ENCODE peak calls at places on chromosomes 1 and 21, in eight cellular contexts. R is AG10803, E is epithelial cell of esophagus, K is mucosa of descending colon, M is AG04449, X is Calu3, Q is B cell, P is fibroblast of lung. G is an unnamed sample.

GRCh38 chr1:222861057-222861456 is 46.2 kb downstream of the DISP1 start:
- DNase-seq in M (no peak), K (no peak), E (no peak), Q (no peak), P (no peak), R (no peak), X (no peak), G (no peak)

GRCh38 chr1:43430831-43431230 is 22.9 kb downstream of the HYI start:
- DNase-seq in P (no peak), M (no peak), Q (no peak), E (no peak), R (no peak), K (no peak), X (no peak), G (no peak)

GRCh38 chr1:54178296-54179070 is 21.3 kb downstream of the CYB5RL start:
- DNase-seq in X (no peak), E (no peak), Q (no peak), P (no peak), M (no peak), R (no peak), K (no peak), G (no peak)

GRCh38 chr1:214002060-214002459 is 14.3 kb downstream of the PROX1 start:
- DNase-seq in M (no peak), E (no peak), Q (no peak), R (no peak), P (no peak), X (no peak), K (no peak), G (no peak)

GRCh38 chr1:1123581-1124507 is 8.0 kb upstream of the C1orf159 start:
- DNase-seq in P (peak; percentile 9), Q (no peak), E (no peak), K (peak; percentile 56), X (no peak), M (no peak), R (peak; percentile 48), G (no peak)

GRCh38 chr1:190478193-190479007 is 736 bp upstream of the BRINP3 start:
- DNase-seq in M (no peak), P (peak; percentile 62), R (no peak), X (peak; percentile 16), Q (no peak), E (peak; percentile 65), K (peak; percentile 47), G (no peak)

GRCh38 chr1:111481387-111482221 is 7.8 kb downstream of the C1orf162 start:
- DNase-seq in R (peak; percentile 66), K (peak; percentile 78), M (peak; percentile 3), Q (peak; percentile 71), P (peak; percentile 70), E (peak; percentile 76), X (peak; percentile 69), G (peak; percentile 36)

GRCh38 chr1:20439282-20439681 is 46.7 kb downstream of the CAMK2N1 start:
- DNase-seq in M (no peak), E (peak; percentile 49), X (no peak), P (peak; percentile 54), R (peak; percentile 32), Q (no peak), K (no peak), G (no peak)

GRCh38 chr1:228405979-228406265 is 713 bp downstream of the TRIM11 start:
- DNase-seq in P (no peak), M (no peak), R (peak; percentile 23), K (no peak), X (peak; percentile 32), E (no peak), Q (peak; percentile 15), G (no peak)

GRCh38 chr1:234726359-234726836 is 116.4 kb upstream of the IRF2BP2 start:
- DNase-seq in K (no peak), R (no peak), X (no peak), E (peak; percentile 90), Q (no peak), M (no peak), P (no peak), G (no peak)

GRCh38 chr21:21851205-21851604 is 853.0 kb downstream of the NCAM2 start:
- DNase-seq in X (no peak), M (no peak), R (no peak), Q (no peak), P (no peak), K (no peak), E (no peak), G (no peak)

GRCh38 chr1:40399984-40400704 is 26.6 kb downstream of the SMAP2 start:
- DNase-seq in E (no peak), P (no peak), K (no peak), X (no peak), Q (no peak), M (no peak), R (no peak), G (no peak)

GRCh38 chr1:57124768-57125446 is 159.1 kb upstream of the C8B start:
- DNase-seq in X (no peak), E (peak; percentile 93), K (no peak), M (no peak), Q (no peak), R (peak; percentile 33), P (no peak), G (no peak)

GRCh38 chr1:59139396-59139795 is 157.5 kb upstream of the FGGY start:
- DNase-seq in E (peak; percentile 70), K (no peak), P (no peak), X (peak; percentile 61), M (no peak), R (no peak), Q (no peak), G (no peak)

GRCh38 chr1:75423616-75424015 is 187.3 kb downstream of the SLC44A5 start:
- DNase-seq in E (peak; percentile 3), X (no peak), K (no peak), Q (no peak), M (no peak), P (no peak), R (no peak), G (no peak)

GRCh38 chr21:21247441-21247840 is 249.2 kb downstream of the NCAM2 start:
- DNase-seq in E (no peak), R (no peak), M (no peak), Q (no peak), P (peak; percentile 41), X (no peak), K (no peak), G (no peak)

GRCh38 chr1:32806910-32807523 is 10.1 kb downstream of the YARS1 start:
- DNase-seq in X (no peak), M (no peak), E (no peak), P (no peak), R (no peak), Q (no peak), K (no peak), G (no peak)

GRCh38 chr1:230159580-230159979 is 92.5 kb downstream of the GALNT2 start:
- DNase-seq in M (no peak), R (no peak), E (no peak), K (no peak), P (no peak), X (no peak), Q (no peak), G (no peak)

GRCh38 chr1:27350673-27351540 is 9.1 kb downstream of the SYTL1 start:
- DNase-seq in X (no peak), E (no peak), P (peak; percentile 20), M (no peak), R (no peak), Q (no peak), K (peak; percentile 71), G (no peak)

GRCh38 chr1:47756006-47756405 is 241.2 kb downstream of the TRABD2B start:
- DNase-seq in M (no peak), X (no peak), E (no peak), K (no peak), P (no peak), R (no peak), Q (no peak), G (no peak)
- TF ChIP-seq CTCF in M (no peak), X (no peak), E (no peak), K (no peak), P (no peak), R (no peak), Q (no peak), G (no peak)

GRCh38 chr1:37478451-37478871 is 4.1 kb downstream of the ZC3H12A start:
- DNase-seq in M (no peak), K (no peak), E (peak; percentile 72), R (peak; percentile 70), X (peak; percentile 34), Q (no peak), P (no peak), G (no peak)
- TF ChIP-seq CTCF in M (no peak), K (no peak), E (peak; percentile 4), R (no peak), X (no peak), Q (no peak), P (no peak), G (no peak)

DNA sequence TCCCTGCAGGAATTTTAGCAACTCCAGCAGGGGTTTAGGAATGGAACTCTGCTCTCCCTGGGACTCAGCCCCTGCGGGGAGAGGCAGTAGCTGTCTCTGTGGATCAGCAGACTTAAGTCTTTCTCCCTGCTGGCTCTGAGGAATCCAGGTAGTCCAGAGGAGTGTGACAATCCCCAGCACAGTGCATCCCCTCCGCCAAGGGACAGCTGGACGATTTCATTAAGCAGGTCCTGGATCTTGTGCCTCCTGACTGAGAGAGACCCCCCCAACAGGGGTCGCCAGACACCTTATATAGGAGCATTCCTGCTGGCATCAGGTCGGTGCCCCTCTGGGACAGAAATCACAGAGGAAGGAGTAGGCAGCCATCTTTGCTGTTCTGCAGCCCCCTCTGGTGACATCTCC is 30.6 kb downstream of the AKT3 start:
- DNase-seq in R (no peak), E (no peak), P (no peak), Q (no peak), K (no peak), M (no peak), X (no peak), G (no peak)
- TF ChIP-seq CTCF in R (no peak), E (no peak), P (no peak), Q (no peak), K (no peak), M (no peak), X (no peak), G (no peak)

GRCh38 chr1:169484683-169485426 is 889 bp downstream of the SLC19A2 start:
- DNase-seq in P (peak; percentile 82), R (peak; percentile 68), K (peak; percentile 67), E (peak; percentile 68), M (no peak), Q (peak; percentile 42), X (peak; percentile 60), G (no peak)
- TF ChIP-seq CTCF in P (no peak), R (no peak), K (no peak), E (no peak), M (no peak), Q (no peak), X (no peak), G (no peak)

GRCh38 chr21:33374080-33374873 is 28.9 kb upstream of the IFNGR2 start:
- DNase-seq in P (peak; percentile 79), M (no peak), R (peak; percentile 64), X (peak; percentile 63), K (no peak), Q (peak; percentile 61), E (peak; percentile 66), G (no peak)

GRCh38 chr21:33372582-33372981 is 30.6 kb upstream of the IFNGR2 start:
- DNase-seq in Q (no peak), P (no peak), X (no peak), M (no peak), K (no peak), R (no peak), E (no peak), G (no peak)

GRCh38 chr21:33373451-33373850 is 29.8 kb upstream of the IFNGR2 start:
- DNase-seq in R (peak; percentile 40), K (no peak), P (no peak), X (no peak), E (peak; percentile 67), M (no peak), Q (no peak), G (no peak)

GRCh38 chr21:33377221-33377620 is 26.0 kb upstream of the IFNGR2 start:
- DNase-seq in K (no peak), X (no peak), M (no peak), Q (no peak), P (no peak), R (no peak), E (no peak), G (no peak)

GRCh38 chr21:33374874-33375644 is 28.2 kb upstream of the IFNGR2 start:
- DNase-seq in Q (no peak), X (no peak), E (no peak), P (no peak), M (no peak), K (no peak), R (no peak), G (no peak)
- TF ChIP-seq CTCF in Q (peak; percentile 51), X (peak; percentile 29), E (no peak), P (no peak), M (no peak), K (no peak), R (no peak), G (no peak)

G was measured in AG09319.